ENCODE peak calls at places on chromosomes 6 and 20, in four cellular contexts. R is spleen, Y is heart left ventricle, E is breast epithelium. P is an unnamed sample. For H3K36me3, the result is how much of the 10 kb centered on the place peaks cover.

GRCh38 chr6:85460154-85460950 is 10.5 kb downstream of the NT5E start:
- DNase-seq in Y (no peak), R (no peak), E (no peak), P (no peak)

GRCh38 chr20:37446286-37447032 is 74.6 kb upstream of the NNAT start:
- DNase-seq in R (no peak), E (no peak), Y (no peak), P (no peak)

GRCh38 chr6:116218172-116218633 is 35.7 kb downstream of the TSPYL4 start:
- DNase-seq in E (no peak), R (no peak), Y (no peak), P (no peak)

GRCh38 chr6:16705403-16705993 is 55.8 kb downstream of the ATXN1 start:
- DNase-seq in Y (no peak), E (no peak), R (no peak), P (no peak)

GRCh38 chr6:119037941-119038623 is 40.4 kb downstream of the FAM184A start:
- DNase-seq in R (no peak), Y (no peak), E (no peak), P (no peak)

GRCh38 chr6:97095466-97095865 is 170.9 kb downstream of the KLHL32 start:
- DNase-seq in E (no peak), Y (no peak), R (no peak), P (no peak)

GRCh38 chr6:3748208-3748701 is 3.3 kb downstream of the PXDC1 start:
- DNase-seq in E (no peak), R (no peak), Y (no peak), P (peak)

GRCh38 chr6:2841264-2842138 is at the start of gene SERPINB1:
- DNase-seq in E (peak), Y (peak), R (peak), P (peak)

GRCh38 chr6:39884696-39885095 is 49.6 kb downstream of the MOCS1 start:
- DNase-seq in E (no peak), R (no peak), Y (no peak), P (no peak)

GRCh38 chr20:427849-428657 is 20.0 kb downstream of the RBCK1 start:
- DNase-seq in R (no peak), Y (no peak), E (no peak), P (no peak)

GRCh38 chr20:37390503-37390890 is 44.6 kb downstream of the SRC start:
- DNase-seq in Y (peak), E (no peak), R (peak), P (no peak)

GRCh38 chr6:118580585-118581419 is 32.7 kb downstream of the PLN start:
- DNase-seq in R (no peak), Y (peak), E (no peak), P (no peak)

GRCh38 chr20:45053441-45054351 is 47.2 kb downstream of the KCNS1 start:
- DNase-seq in E (no peak), Y (no peak), R (no peak), P (no peak)

GRCh38 chr20:43243672-43244269 is 54.1 kb upstream of the PTPRT start:
- DNase-seq in Y (no peak), E (peak), R (no peak), P (no peak)

GRCh38 chr20:36575066-36575743 is 1.8 kb downstream of the TGIF2 start:
- DNase-seq in R (no peak), E (peak), Y (peak), P (peak)

GRCh38 chr6:157746897-157747296 is 76.1 kb upstream of the SNX9 start:
- DNase-seq in E (no peak), Y (no peak), R (no peak), P (no peak)

GRCh38 chr20:29497261-29497671 is 1760.2 kb upstream of the DEFB115 start:
- DNase-seq in Y (peak), E (no peak), R (peak), P (no peak)
- TF ChIP-seq POLR2A in Y (no peak), E (no peak), R (no peak), P (no peak)

GRCh38 chr20:48644286-48644828 is 183.4 kb downstream of the PREX1 start:
- DNase-seq in E (no peak), R (peak), Y (no peak), P (no peak)

GRCh38 chr20:48647873-48648272 is 179.9 kb downstream of the PREX1 start:
- DNase-seq in Y (no peak), R (no peak), E (no peak), P (no peak)

GRCh38 chr20:48642105-48642880 is 185.5 kb downstream of the PREX1 start:
- DNase-seq in Y (no peak), R (no peak), E (no peak), P (no peak)

GRCh38 chr20:48648482-48649051 is 179.2 kb downstream of the PREX1 start:
- DNase-seq in E (no peak), R (peak), Y (no peak), P (no peak)

GRCh38 chr20:48645666-48646065 is 182.1 kb downstream of the PREX1 start:
- DNase-seq in R (peak), E (no peak), Y (no peak), P (no peak)
- H3K36me3 ChIP-seq in R (half or more), E (under half), Y (under half), P (half or more)

DNA sequence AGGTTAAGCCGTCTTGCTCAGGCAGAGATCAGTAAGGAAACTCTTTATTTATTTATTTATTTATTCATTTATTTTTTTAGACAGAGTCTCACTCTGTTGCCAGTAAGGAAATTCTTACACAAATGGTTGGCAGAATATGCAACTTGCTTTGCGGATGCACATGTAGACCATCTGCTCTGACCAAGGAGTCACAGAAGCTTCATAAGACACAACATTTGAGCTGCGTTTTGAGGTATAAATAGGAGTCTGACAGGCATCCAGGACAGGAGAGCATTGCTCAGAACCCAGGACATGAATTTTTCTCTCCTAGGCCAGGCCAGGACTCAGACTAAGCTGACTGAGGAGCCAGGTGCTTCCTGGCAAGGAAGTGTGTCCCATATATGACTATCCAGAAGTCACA is 43.9 kb downstream of the HLA-A start:
- DNase-seq in Y (no peak), E (no peak), R (no peak), P (no peak)
- TF ChIP-seq CTCF in Y (no peak), E (no peak), R (no peak), P (no peak)

GRCh38 chr6:37612475-37612874 is 85.2 kb downstream of the MDGA1 start:
- DNase-seq in R (no peak), Y (no peak), E (no peak), P (no peak)

GRCh38 chr6:37614059-37614940 is 83.4 kb downstream of the MDGA1 start:
- DNase-seq in R (no peak), E (no peak), Y (no peak), P (no peak)

GRCh38 chr6:37617073-37617472 is 80.6 kb downstream of the MDGA1 start:
- DNase-seq in E (no peak), R (no peak), Y (no peak), P (no peak)

GRCh38 chr6:37618916-37619605 is 78.6 kb downstream of the MDGA1 start:
- DNase-seq in R (no peak), Y (no peak), E (no peak), P (no peak)

DNA sequence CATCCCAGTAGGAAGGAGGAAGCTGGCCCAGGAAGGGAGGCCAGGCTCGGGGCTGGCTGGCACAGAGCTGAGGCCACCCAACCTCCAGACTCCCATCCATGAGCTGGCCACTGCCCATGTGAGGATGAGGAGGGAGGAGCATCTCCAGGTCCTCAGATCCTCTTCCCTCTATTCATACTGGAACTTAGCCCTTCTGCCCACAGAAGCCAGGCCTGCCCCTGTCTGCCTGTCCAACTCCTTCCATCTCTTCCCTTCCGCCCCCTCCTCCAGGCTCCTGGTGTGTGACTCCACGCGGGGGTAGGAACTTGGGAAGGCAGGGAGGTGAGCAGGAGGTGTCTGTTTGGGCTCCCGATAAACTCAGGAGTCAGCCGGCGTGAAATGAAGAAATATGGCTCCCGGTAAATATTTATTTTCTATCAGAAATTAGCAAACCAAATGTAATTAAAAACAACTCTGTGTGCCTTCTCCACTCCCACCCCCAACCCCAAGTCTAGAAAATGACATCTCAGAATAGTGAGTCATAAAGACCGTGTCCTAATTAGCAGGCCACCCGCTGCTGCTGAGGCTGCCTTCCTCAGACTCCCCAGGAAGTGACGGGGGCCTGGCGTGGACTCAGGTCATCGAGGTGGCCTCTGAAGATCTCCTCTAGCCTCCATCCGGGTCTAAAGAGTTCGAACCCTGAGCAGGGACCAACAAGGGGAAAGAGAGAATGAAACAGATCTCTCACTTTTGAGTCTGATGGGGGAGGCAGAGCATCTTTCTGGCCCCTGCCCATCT is 81.9 kb downstream of the MDGA1 start:
- DNase-seq in R (no peak), E (no peak), Y (no peak), P (no peak)
- TF ChIP-seq POLR2A in R (no peak), E (no peak), Y (no peak), P (no peak)

GRCh38 chr6:35056952-35057351 is 84.2 kb downstream of the TCP11 start:
- DNase-seq in Y (no peak), R (peak), E (no peak), P (no peak)
- H3K36me3 ChIP-seq in Y (under half), R (under half), E (under half), P (half or more)

P was measured in stomach.